ENCODE peak calls at places on chromosome X, in five cellular contexts. W is H9, I is left ventricle myocardium inferior, Q is M059J, F is left ventricle myocardium superior. T is an unnamed sample.

GRCh38 chrX:103012945-103013344 is 51.0 kb downstream of the BEX1 start:
- DNase-seq in W (no peak), F (no peak), Q (peak), I (no peak), T (no peak)

GRCh38 chrX:21946925-21947641 is 6.6 kb downstream of the SMS start:
- DNase-seq in I (no peak), F (no peak), Q (peak), W (peak), T (peak)

GRCh38 chrX:50100188-50100587 is 100.6 kb downstream of the AKAP4 start:
- DNase-seq in I (no peak), W (no peak), F (no peak), Q (no peak), T (peak)

GRCh38 chrX:13044441-13044840 is at the start of gene FAM9C:
- DNase-seq in F (no peak), Q (no peak), I (no peak), W (no peak), T (no peak)

GRCh38 chrX:63746278-63746677 is 38.7 kb downstream of the ARHGEF9 start:
- DNase-seq in W (no peak), I (no peak), F (no peak), Q (no peak), T (no peak)

GRCh38 chrX:42803320-42803719 is 25.4 kb upstream of the PPP1R2C start:
- DNase-seq in W (no peak), I (no peak), F (no peak), Q (peak), T (no peak)

GRCh38 chrX:144637731-144638130 is 609.6 kb upstream of the SPANXN1 start:
- DNase-seq in W (no peak), I (no peak), Q (peak), F (no peak), T (no peak)

GRCh38 chrX:144275403-144275802 is 391.5 kb downstream of the UBE2NL start:
- DNase-seq in I (no peak), F (no peak), W (no peak), Q (no peak), T (no peak)

GRCh38 chrX:37817579-37817978 is 29.8 kb downstream of the DYNLT3 start:
- DNase-seq in F (no peak), I (no peak), W (no peak), Q (no peak), T (peak)

GRCh38 chrX:150690126-150690525 is 3.1 kb upstream of the MTMR1 start:
- DNase-seq in F (no peak), W (no peak), I (no peak), Q (peak), T (peak)

GRCh38 chrX:133523094-133523493 is 107.8 kb upstream of the GPC4 start:
- DNase-seq in I (peak), Q (peak), F (no peak), W (no peak), T (no peak)

GRCh38 chrX:63506320-63506719 is 155.2 kb upstream of the SPIN4 start:
- DNase-seq in W (no peak), Q (peak), I (no peak), F (no peak), T (peak)

GRCh38 chrX:103918584-103919335 is 43.7 kb upstream of the TMSB15B start:
- DNase-seq in F (peak), Q (peak), W (peak), I (peak), T (peak)

GRCh38 chrX:72255445-72255844 is 16.6 kb upstream of the ERCC6L start:
- DNase-seq in I (no peak), F (no peak), Q (peak), W (peak), T (no peak)

GRCh38 chrX:70434352-70434866 is 10.2 kb upstream of the DLG3 start:
- DNase-seq in Q (peak), I (peak), W (peak), F (peak), T (peak)

GRCh38 chrX:151609222-151609621 is 45.7 kb downstream of the PASD1 start:
- DNase-seq in I (no peak), W (no peak), Q (no peak), F (no peak), T (no peak)

GRCh38 chrX:118062817-118063615 is 53.6 kb downstream of the KLHL13 start:
- DNase-seq in Q (no peak), F (no peak), I (no peak), W (no peak), T (no peak)

GRCh38 chrX:5314148-5314547 is 914.5 kb downstream of the NLGN4X start:
- DNase-seq in W (no peak), Q (no peak), I (no peak), F (no peak), T (no peak)

GRCh38 chrX:148298737-148299136 is 201.7 kb upstream of the AFF2 start:
- DNase-seq in I (no peak), Q (peak), W (no peak), F (no peak), T (no peak)

GRCh38 chrX:10649286-10649685 is 28.9 kb upstream of the MID1 start:
- DNase-seq in Q (no peak), F (no peak), W (no peak), I (no peak), T (peak)

GRCh38 chrX:119505945-119506344 is 37.7 kb downstream of the SLC25A5 start:
- DNase-seq in F (no peak), W (no peak), I (no peak), Q (no peak), T (no peak)

GRCh38 chrX:12237771-12238170 is 99.5 kb downstream of the FRMPD4 start:
- DNase-seq in Q (no peak), W (no peak), I (no peak), F (no peak), T (no peak)

GRCh38 chrX:153685179-153685536 is 2.6 kb upstream of the SLC6A8 start:
- DNase-seq in W (no peak), I (no peak), F (no peak), Q (no peak), T (no peak)

GRCh38 chrX:111244238-111244750 is 26.0 kb downstream of the CAPN6 start:
- DNase-seq in Q (peak), W (no peak), F (no peak), I (no peak), T (peak)

GRCh38 chrX:132795211-132795610 is 163.2 kb downstream of the HS6ST2 start:
- DNase-seq in W (no peak), I (no peak), F (no peak), Q (no peak), T (no peak)

GRCh38 chrX:66728818-66729271 is 90.0 kb upstream of the EDA2R start:
- DNase-seq in I (peak), F (peak), W (peak), Q (peak), T (peak)

GRCh38 chrX:120457766-120458180 is 11.3 kb downstream of the LAMP2 start:
- DNase-seq in W (no peak), I (no peak), F (no peak), Q (peak), T (peak)

GRCh38 chrX:78330540-78330939 is 3.1 kb upstream of the CYSLTR1 start:
- DNase-seq in F (no peak), I (no peak), W (no peak), Q (no peak), T (no peak)

GRCh38 chrX:14073561-14073960 is 43.9 kb upstream of the GEMIN8 start:
- DNase-seq in F (no peak), W (no peak), Q (peak), I (no peak), T (no peak)

GRCh38 chrX:15436220-15436619 is 52.0 kb upstream of the VEGFD start:
- DNase-seq in Q (no peak), F (no peak), I (no peak), W (no peak), T (peak)

GRCh38 chrX:134948333-134949241 is 42.2 kb upstream of the SMIM10 start:
- DNase-seq in F (no peak), W (no peak), Q (peak), I (peak), T (peak)

GRCh38 chrX:110317079-110317819 is 636 bp downstream of the AMMECR1 start:
- DNase-seq in W (no peak), I (peak), Q (peak), F (peak), T (no peak)

GRCh38 chrX:69504626-69505612 is 793 bp downstream of the NALF2 start:
- DNase-seq in I (no peak), W (no peak), F (no peak), Q (no peak), T (no peak)

GRCh38 chrX:38236901-38237615 is 16.4 kb upstream of the SRPX start:
- DNase-seq in Q (no peak), I (no peak), W (no peak), F (no peak), T (no peak)

GRCh38 chrX:69285881-69286545 is 120.8 kb upstream of the PJA1 start:
- DNase-seq in I (peak), Q (peak), W (no peak), F (peak), T (peak)

GRCh38 chrX:19382500-19383145 is 38.9 kb downstream of the PDHA1 start:
- DNase-seq in Q (peak), F (peak), I (peak), W (peak), T (peak)